ENCODE peak calls at places on chromosomes 13 and 19, in six cellular contexts. One of them, this sample, is unnamed.

GRCh38 chr13:101970339-101970738 is 431.5 kb downstream of the FGF14 start:
- DNase-seq in stomach: no peak
- DNase-seq in CD4-positive, CD25-positive, alpha-beta regulatory T cell: no peak
- DNase-seq in esophagus squamous epithelium: no peak
- DNase-seq in adrenal gland: no peak
- DNase-seq in Karpas-422: no peak
- DNase-seq in this sample: no peak

GRCh38 chr19:46232468-46232867 is 2.9 kb downstream of the IGFL1 start:
- DNase-seq in stomach: no peak
- DNase-seq in CD4-positive, CD25-positive, alpha-beta regulatory T cell: no peak
- DNase-seq in esophagus squamous epithelium: no peak
- DNase-seq in adrenal gland: no peak
- DNase-seq in Karpas-422: no peak
- DNase-seq in this sample: no peak

GRCh38 chr13:51999525-51999924 is 11.7 kb downstream of the ATP7B start:
- DNase-seq in stomach: peak; percentile 85
- DNase-seq in CD4-positive, CD25-positive, alpha-beta regulatory T cell: no peak
- DNase-seq in esophagus squamous epithelium: no peak
- DNase-seq in adrenal gland: no peak
- DNase-seq in Karpas-422: no peak
- DNase-seq in this sample: no peak

GRCh38 chr13:107138468-107138867 is 570.5 kb upstream of the ARGLU1 start:
- DNase-seq in stomach: no peak
- DNase-seq in CD4-positive, CD25-positive, alpha-beta regulatory T cell: no peak
- DNase-seq in esophagus squamous epithelium: no peak
- DNase-seq in adrenal gland: no peak
- DNase-seq in Karpas-422: no peak
- DNase-seq in this sample: peak; percentile 14

GRCh38 chr13:59643239-59643865 is 520.4 kb downstream of the DIAPH3 start:
- DNase-seq in stomach: no peak
- DNase-seq in CD4-positive, CD25-positive, alpha-beta regulatory T cell: no peak
- DNase-seq in esophagus squamous epithelium: no peak
- DNase-seq in adrenal gland: no peak
- DNase-seq in Karpas-422: no peak
- DNase-seq in this sample: peak; percentile 61

GRCh38 chr19:18871543-18871942 is 24.4 kb downstream of the CERS1 start:
- DNase-seq in stomach: no peak
- DNase-seq in CD4-positive, CD25-positive, alpha-beta regulatory T cell: no peak
- DNase-seq in esophagus squamous epithelium: no peak
- DNase-seq in adrenal gland: peak; percentile 52
- DNase-seq in Karpas-422: no peak
- DNase-seq in this sample: no peak

GRCh38 chr13:42017264-42017663 is 31.2 kb upstream of the DGKH start:
- DNase-seq in stomach: no peak
- DNase-seq in CD4-positive, CD25-positive, alpha-beta regulatory T cell: no peak
- DNase-seq in esophagus squamous epithelium: no peak
- DNase-seq in adrenal gland: no peak
- DNase-seq in Karpas-422: no peak
- DNase-seq in this sample: no peak

GRCh38 chr13:34696296-34696695 is 245.8 kb upstream of the NBEA start:
- DNase-seq in stomach: no peak
- DNase-seq in CD4-positive, CD25-positive, alpha-beta regulatory T cell: no peak
- DNase-seq in esophagus squamous epithelium: no peak
- DNase-seq in adrenal gland: no peak
- DNase-seq in Karpas-422: no peak
- DNase-seq in this sample: no peak

GRCh38 chr19:40810160-40810559 is 11.2 kb downstream of the EGLN2 start:
- DNase-seq in stomach: no peak
- DNase-seq in CD4-positive, CD25-positive, alpha-beta regulatory T cell: no peak
- DNase-seq in esophagus squamous epithelium: no peak
- DNase-seq in adrenal gland: no peak
- DNase-seq in Karpas-422: no peak
- DNase-seq in this sample: no peak

GRCh38 chr19:5251096-5252065 is 89.2 kb downstream of the PTPRS start:
- DNase-seq in stomach: no peak
- DNase-seq in CD4-positive, CD25-positive, alpha-beta regulatory T cell: no peak
- DNase-seq in esophagus squamous epithelium: no peak
- DNase-seq in adrenal gland: peak; percentile 57
- DNase-seq in Karpas-422: no peak
- DNase-seq in this sample: no peak

GRCh38 chr19:16374436-16374835 is 49.8 kb downstream of the KLF2 start:
- DNase-seq in stomach: no peak
- DNase-seq in CD4-positive, CD25-positive, alpha-beta regulatory T cell: no peak
- DNase-seq in esophagus squamous epithelium: no peak
- DNase-seq in adrenal gland: no peak
- DNase-seq in Karpas-422: no peak
- DNase-seq in this sample: no peak

GRCh38 chr19:3969435-3970312 is 1.2 kb downstream of the DAPK3 start:
- DNase-seq in stomach: peak; percentile 57
- DNase-seq in CD4-positive, CD25-positive, alpha-beta regulatory T cell: no peak
- DNase-seq in esophagus squamous epithelium: no peak
- DNase-seq in adrenal gland: no peak
- DNase-seq in Karpas-422: no peak
- DNase-seq in this sample: no peak

GRCh38 chr19:50728084-50728737 is 5.0 kb downstream of the CLEC11A start:
- DNase-seq in stomach: peak; percentile 43
- DNase-seq in CD4-positive, CD25-positive, alpha-beta regulatory T cell: peak; percentile 34
- DNase-seq in esophagus squamous epithelium: no peak
- DNase-seq in adrenal gland: peak; percentile 81
- DNase-seq in Karpas-422: no peak
- DNase-seq in this sample: peak; percentile 97

GRCh38 chr13:73138967-73139491 is 80.2 kb downstream of the KLF5 start:
- DNase-seq in stomach: no peak
- DNase-seq in CD4-positive, CD25-positive, alpha-beta regulatory T cell: no peak
- DNase-seq in esophagus squamous epithelium: no peak
- DNase-seq in adrenal gland: no peak
- DNase-seq in Karpas-422: no peak
- DNase-seq in this sample: no peak

GRCh38 chr19:47507924-47508553 is 6.8 kb downstream of the NAPA start:
- DNase-seq in stomach: no peak
- DNase-seq in CD4-positive, CD25-positive, alpha-beta regulatory T cell: no peak
- DNase-seq in esophagus squamous epithelium: no peak
- DNase-seq in adrenal gland: no peak
- DNase-seq in Karpas-422: no peak
- DNase-seq in this sample: no peak

GRCh38 chr19:33796164-33797100 is at the start of gene KCTD15:
- DNase-seq in stomach: peak; percentile 51
- DNase-seq in CD4-positive, CD25-positive, alpha-beta regulatory T cell: no peak
- DNase-seq in esophagus squamous epithelium: no peak
- DNase-seq in adrenal gland: no peak
- DNase-seq in Karpas-422: no peak
- DNase-seq in this sample: peak; percentile 71

GRCh38 chr13:107669356-107669755 is 546.0 kb downstream of the LIG4 start:
- DNase-seq in stomach: no peak
- DNase-seq in CD4-positive, CD25-positive, alpha-beta regulatory T cell: no peak
- DNase-seq in esophagus squamous epithelium: no peak
- DNase-seq in adrenal gland: no peak
- DNase-seq in Karpas-422: no peak
- DNase-seq in this sample: no peak

GRCh38 chr19:6070179-6071102 is 39.9 kb downstream of the RFX2 start:
- DNase-seq in stomach: no peak
- DNase-seq in CD4-positive, CD25-positive, alpha-beta regulatory T cell: peak; percentile 13
- DNase-seq in esophagus squamous epithelium: no peak
- DNase-seq in adrenal gland: no peak
- DNase-seq in Karpas-422: no peak
- DNase-seq in this sample: no peak

GRCh38 chr13:59750860-59751259 is 412.9 kb downstream of the DIAPH3 start:
- DNase-seq in stomach: no peak
- DNase-seq in CD4-positive, CD25-positive, alpha-beta regulatory T cell: no peak
- DNase-seq in esophagus squamous epithelium: no peak
- DNase-seq in adrenal gland: no peak
- DNase-seq in Karpas-422: no peak
- DNase-seq in this sample: peak; percentile 34

GRCh38 chr13:112053167-112053743 is 13.7 kb upstream of the SOX1 start:
- DNase-seq in stomach: no peak
- DNase-seq in CD4-positive, CD25-positive, alpha-beta regulatory T cell: no peak
- DNase-seq in esophagus squamous epithelium: no peak
- DNase-seq in adrenal gland: no peak
- DNase-seq in Karpas-422: no peak
- DNase-seq in this sample: no peak

GRCh38 chr19:6066661-6067646 is 43.3 kb downstream of the RFX2 start:
- DNase-seq in stomach: peak; percentile 92
- DNase-seq in CD4-positive, CD25-positive, alpha-beta regulatory T cell: no peak
- DNase-seq in esophagus squamous epithelium: peak; percentile 25
- DNase-seq in adrenal gland: peak; percentile 75
- DNase-seq in Karpas-422: no peak
- DNase-seq in this sample: peak; percentile 89

GRCh38 chr13:41365636-41366035 is 54.6 kb downstream of the NAA16 start:
- DNase-seq in stomach: no peak
- DNase-seq in CD4-positive, CD25-positive, alpha-beta regulatory T cell: no peak
- DNase-seq in esophagus squamous epithelium: no peak
- DNase-seq in adrenal gland: no peak
- DNase-seq in Karpas-422: no peak
- DNase-seq in this sample: no peak

GRCh38 chr13:76939215-76939614 is 9.1 kb upstream of the ACOD1 start:
- DNase-seq in stomach: no peak
- DNase-seq in CD4-positive, CD25-positive, alpha-beta regulatory T cell: no peak
- DNase-seq in esophagus squamous epithelium: no peak
- DNase-seq in adrenal gland: no peak
- DNase-seq in Karpas-422: no peak
- DNase-seq in this sample: no peak

GRCh38 chr13:101785858-101786257 is 333.4 kb downstream of the ITGBL1 start:
- DNase-seq in stomach: no peak
- DNase-seq in CD4-positive, CD25-positive, alpha-beta regulatory T cell: no peak
- DNase-seq in esophagus squamous epithelium: no peak
- DNase-seq in adrenal gland: no peak
- DNase-seq in Karpas-422: peak; percentile 71
- DNase-seq in this sample: peak; percentile 63

GRCh38 chr19:4909172-4909896 is at the start of gene UHRF1:
- DNase-seq in stomach: no peak
- DNase-seq in CD4-positive, CD25-positive, alpha-beta regulatory T cell: no peak
- DNase-seq in esophagus squamous epithelium: no peak
- DNase-seq in adrenal gland: no peak
- DNase-seq in Karpas-422: peak; percentile 86
- DNase-seq in this sample: peak; percentile 84

GRCh38 chr19:41299046-41299754 is 10.8 kb upstream of the CCDC97 start:
- DNase-seq in stomach: no peak
- DNase-seq in CD4-positive, CD25-positive, alpha-beta regulatory T cell: no peak
- DNase-seq in esophagus squamous epithelium: no peak
- DNase-seq in adrenal gland: peak; percentile 51
- DNase-seq in Karpas-422: no peak
- DNase-seq in this sample: no peak

GRCh38 chr13:73684286-73684685 is 449.9 kb downstream of the KLF12 start:
- DNase-seq in stomach: no peak
- DNase-seq in CD4-positive, CD25-positive, alpha-beta regulatory T cell: no peak
- DNase-seq in esophagus squamous epithelium: no peak
- DNase-seq in adrenal gland: no peak
- DNase-seq in Karpas-422: no peak
- DNase-seq in this sample: no peak

DNA sequence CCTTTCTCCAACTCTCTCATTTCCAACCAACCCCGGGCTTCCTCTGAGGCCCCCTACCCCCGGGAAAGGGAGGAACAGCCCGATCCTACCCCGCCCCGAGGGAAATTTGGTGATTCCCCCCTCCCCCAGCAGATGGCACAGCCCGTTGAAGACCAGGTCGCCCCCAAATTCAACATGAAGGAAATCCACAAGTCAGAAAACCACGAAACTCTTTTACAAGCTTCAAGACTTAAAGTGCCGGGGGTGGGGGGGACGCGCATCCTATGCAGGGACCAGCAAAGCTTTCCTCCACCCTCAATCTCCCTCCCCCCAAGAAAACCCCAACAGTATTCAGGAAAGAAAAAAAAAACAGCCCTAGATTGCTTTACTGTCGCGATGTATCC is 1.8 kb downstream of the TCF3 start:
- DNase-seq in stomach: no peak
- DNase-seq in CD4-positive, CD25-positive, alpha-beta regulatory T cell: no peak
- DNase-seq in esophagus squamous epithelium: no peak
- DNase-seq in adrenal gland: no peak
- DNase-seq in Karpas-422: no peak
- DNase-seq in this sample: peak; percentile 33
- H3K4me1 ChIP-seq in stomach: peaks cover 43% of the 10 kb centered on the region
- H3K4me1 ChIP-seq in CD4-positive, CD25-positive, alpha-beta regulatory T cell: peaks cover 21% of the 10 kb centered on the region
- H3K4me1 ChIP-seq in esophagus squamous epithelium: peaks cover 12% of the 10 kb centered on the region
- H3K4me1 ChIP-seq in adrenal gland: peaks cover 13% of the 10 kb centered on the region
- H3K4me1 ChIP-seq in Karpas-422: peaks cover 49% of the 10 kb centered on the region
- H3K4me1 ChIP-seq in this sample: no peaks in the 10 kb centered on the region

DNA sequence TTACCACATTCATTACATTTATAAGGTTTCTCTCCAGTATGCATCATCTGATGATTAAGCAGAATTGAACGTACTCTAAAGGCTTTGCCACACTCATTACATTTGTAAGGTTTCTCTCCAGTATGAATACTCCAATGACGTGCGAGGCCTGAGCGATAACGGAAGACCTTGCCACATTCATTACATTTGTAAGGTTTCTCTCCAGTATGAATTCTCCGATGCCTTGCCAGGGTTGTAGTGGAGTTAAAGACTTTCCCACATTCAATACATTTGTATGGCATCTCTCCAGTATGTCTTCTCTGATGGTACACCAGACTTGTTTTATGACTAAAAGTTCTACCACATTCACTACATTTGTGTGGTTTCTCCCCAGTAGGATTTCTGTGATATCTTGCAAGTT is 16.8 kb upstream of the ZNF432 start:
- DNase-seq in stomach: no peak
- DNase-seq in CD4-positive, CD25-positive, alpha-beta regulatory T cell: no peak
- DNase-seq in esophagus squamous epithelium: no peak
- DNase-seq in adrenal gland: no peak
- DNase-seq in Karpas-422: no peak
- DNase-seq in this sample: no peak
- H3K9me3 ChIP-seq in stomach: peaks cover 91% of the 10 kb centered on the region
- H3K9me3 ChIP-seq in CD4-positive, CD25-positive, alpha-beta regulatory T cell: peaks cover 74% of the 10 kb centered on the region
- H3K9me3 ChIP-seq in esophagus squamous epithelium: peaks cover 92% of the 10 kb centered on the region
- H3K9me3 ChIP-seq in adrenal gland: peaks cover 56% of the 10 kb centered on the region
- H3K9me3 ChIP-seq in Karpas-422: peaks cover 64% of the 10 kb centered on the region
- H3K9me3 ChIP-seq in this sample: peaks cover 4% of the 10 kb centered on the region

DNA sequence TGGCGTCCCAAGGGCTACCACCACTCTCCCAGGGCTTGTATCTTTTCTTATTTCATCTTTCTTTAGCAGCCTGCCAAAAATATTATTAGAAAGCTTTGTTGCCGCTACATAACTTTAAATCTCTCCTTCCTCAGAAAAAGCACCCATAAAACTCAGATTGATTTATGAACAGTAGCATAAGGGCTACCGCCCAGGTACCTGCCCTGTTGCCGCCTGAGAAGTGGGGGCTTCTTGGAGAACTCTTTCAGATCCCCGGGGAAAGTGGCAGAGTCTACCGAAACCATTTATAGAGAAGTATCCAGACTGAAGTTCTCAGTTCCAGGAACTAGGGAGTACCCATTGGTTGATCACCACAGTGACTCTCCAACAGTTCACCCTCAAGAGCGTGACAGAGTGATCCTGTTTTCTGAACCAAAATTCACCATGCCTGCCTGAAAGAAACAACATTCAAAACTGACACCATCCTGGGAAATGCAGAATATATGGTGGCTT is 697 bp upstream of the N4BP2L1 start:
- DNase-seq in stomach: no peak
- DNase-seq in CD4-positive, CD25-positive, alpha-beta regulatory T cell: peak; percentile 10
- DNase-seq in esophagus squamous epithelium: no peak
- DNase-seq in adrenal gland: peak; percentile 12
- DNase-seq in Karpas-422: peak; percentile 49
- DNase-seq in this sample: no peak
- H3K4me1 ChIP-seq in stomach: peaks cover 39% of the 10 kb centered on the region
- H3K4me1 ChIP-seq in CD4-positive, CD25-positive, alpha-beta regulatory T cell: peaks cover 40% of the 10 kb centered on the region
- H3K4me1 ChIP-seq in esophagus squamous epithelium: peaks cover 3% of the 10 kb centered on the region
- H3K4me1 ChIP-seq in adrenal gland: peaks cover 21% of the 10 kb centered on the region
- H3K4me1 ChIP-seq in Karpas-422: peaks cover 25% of the 10 kb centered on the region
- H3K4me1 ChIP-seq in this sample: no peaks in the 10 kb centered on the region

GRCh38 chr19:23906835-23907234 is 7.9 kb upstream of the ZNF726 start:
- DNase-seq in stomach: no peak
- DNase-seq in CD4-positive, CD25-positive, alpha-beta regulatory T cell: no peak
- DNase-seq in esophagus squamous epithelium: no peak
- DNase-seq in adrenal gland: no peak
- DNase-seq in Karpas-422: no peak
- DNase-seq in this sample: no peak
- H3K9me3 ChIP-seq in stomach: peaks cover 18% of the 10 kb centered on the region
- H3K9me3 ChIP-seq in CD4-positive, CD25-positive, alpha-beta regulatory T cell: peaks cover 13% of the 10 kb centered on the region
- H3K9me3 ChIP-seq in esophagus squamous epithelium: peaks cover 11% of the 10 kb centered on the region
- H3K9me3 ChIP-seq in adrenal gland: no peaks in the 10 kb centered on the region
- H3K9me3 ChIP-seq in Karpas-422: peaks cover 16% of the 10 kb centered on the region
- H3K9me3 ChIP-seq in this sample: no peaks in the 10 kb centered on the region